ENCODE peak calls at places on chromosomes 16 and 17, in seven cellular contexts. One of them, this sample, is unnamed.

GRCh38 chr16:26281681-26282080 is 589.9 kb downstream of the HS3ST4 start:
- DNase-seq in B cell: no peak
- DNase-seq in nephron progenitor cell: no peak
- DNase-seq in AG09309: no peak
- DNase-seq in thoracic aorta: no peak
- DNase-seq in AG04450: no peak
- DNase-seq in choroid plexus epithelial cell: no peak
- DNase-seq in this sample: no peak

GRCh38 chr17:45127583-45128300 is 4.6 kb downstream of the PLCD3 start:
- DNase-seq in B cell: no peak
- DNase-seq in nephron progenitor cell: no peak
- DNase-seq in AG09309: no peak
- DNase-seq in thoracic aorta: no peak
- DNase-seq in AG04450: no peak
- DNase-seq in choroid plexus epithelial cell: peak
- DNase-seq in this sample: no peak

GRCh38 chr16:11801481-11802021 is 4.5 kb upstream of the ZC3H7A start:
- DNase-seq in B cell: no peak
- DNase-seq in nephron progenitor cell: no peak
- DNase-seq in AG09309: no peak
- DNase-seq in thoracic aorta: no peak
- DNase-seq in AG04450: no peak
- DNase-seq in choroid plexus epithelial cell: peak
- DNase-seq in this sample: no peak

GRCh38 chr16:1771864-1772361 is 570 bp upstream of the NME3 start:
- DNase-seq in B cell: no peak
- DNase-seq in nephron progenitor cell: no peak
- DNase-seq in AG09309: no peak
- DNase-seq in thoracic aorta: no peak
- DNase-seq in AG04450: no peak
- DNase-seq in choroid plexus epithelial cell: no peak
- DNase-seq in this sample: no peak

GRCh38 chr17:60862482-60862881 is 184.8 kb downstream of the BCAS3 start:
- DNase-seq in B cell: no peak
- DNase-seq in nephron progenitor cell: no peak
- DNase-seq in AG09309: no peak
- DNase-seq in thoracic aorta: no peak
- DNase-seq in AG04450: no peak
- DNase-seq in choroid plexus epithelial cell: no peak
- DNase-seq in this sample: no peak

GRCh38 chr17:68378202-68379149 is 78.8 kb downstream of the WIPI1 start:
- DNase-seq in B cell: no peak
- DNase-seq in nephron progenitor cell: peak
- DNase-seq in AG09309: peak
- DNase-seq in thoracic aorta: peak
- DNase-seq in AG04450: peak
- DNase-seq in choroid plexus epithelial cell: peak
- DNase-seq in this sample: no peak

GRCh38 chr16:68356249-68356918 is 45.6 kb downstream of the PRMT7 start:
- DNase-seq in B cell: no peak
- DNase-seq in nephron progenitor cell: no peak
- DNase-seq in AG09309: no peak
- DNase-seq in thoracic aorta: no peak
- DNase-seq in AG04450: no peak
- DNase-seq in choroid plexus epithelial cell: peak
- DNase-seq in this sample: no peak

GRCh38 chr16:68436581-68436980 is 11.7 kb downstream of the SMPD3 start:
- DNase-seq in B cell: no peak
- DNase-seq in nephron progenitor cell: no peak
- DNase-seq in AG09309: no peak
- DNase-seq in thoracic aorta: no peak
- DNase-seq in AG04450: no peak
- DNase-seq in choroid plexus epithelial cell: no peak
- DNase-seq in this sample: no peak

GRCh38 chr17:48627625-48628510 is 1.7 kb upstream of the HOXB9 start:
- DNase-seq in B cell: no peak
- DNase-seq in nephron progenitor cell: peak
- DNase-seq in AG09309: no peak
- DNase-seq in thoracic aorta: no peak
- DNase-seq in AG04450: no peak
- DNase-seq in choroid plexus epithelial cell: no peak
- DNase-seq in this sample: no peak

GRCh38 chr17:71085238-71086033 is 916.1 kb downstream of the KCNJ2 start:
- DNase-seq in B cell: no peak
- DNase-seq in nephron progenitor cell: peak
- DNase-seq in AG09309: no peak
- DNase-seq in thoracic aorta: no peak
- DNase-seq in AG04450: no peak
- DNase-seq in choroid plexus epithelial cell: no peak
- DNase-seq in this sample: no peak

GRCh38 chr17:71080937-71081336 is 911.6 kb downstream of the KCNJ2 start:
- DNase-seq in B cell: no peak
- DNase-seq in nephron progenitor cell: no peak
- DNase-seq in AG09309: no peak
- DNase-seq in thoracic aorta: no peak
- DNase-seq in AG04450: no peak
- DNase-seq in choroid plexus epithelial cell: no peak
- DNase-seq in this sample: no peak

GRCh38 chr17:71081666-71082065 is 912.3 kb downstream of the KCNJ2 start:
- DNase-seq in B cell: no peak
- DNase-seq in nephron progenitor cell: no peak
- DNase-seq in AG09309: no peak
- DNase-seq in thoracic aorta: no peak
- DNase-seq in AG04450: no peak
- DNase-seq in choroid plexus epithelial cell: no peak
- DNase-seq in this sample: no peak

GRCh38 chr17:71084838-71085237 is 915.5 kb downstream of the KCNJ2 start:
- DNase-seq in B cell: no peak
- DNase-seq in nephron progenitor cell: no peak
- DNase-seq in AG09309: no peak
- DNase-seq in thoracic aorta: no peak
- DNase-seq in AG04450: no peak
- DNase-seq in choroid plexus epithelial cell: no peak
- DNase-seq in this sample: no peak

GRCh38 chr17:71084219-71084618 is 914.9 kb downstream of the KCNJ2 start:
- DNase-seq in B cell: no peak
- DNase-seq in nephron progenitor cell: peak
- DNase-seq in AG09309: no peak
- DNase-seq in thoracic aorta: no peak
- DNase-seq in AG04450: no peak
- DNase-seq in choroid plexus epithelial cell: peak
- DNase-seq in this sample: no peak
- TF ChIP-seq CTCF in B cell: no peak
- TF ChIP-seq CTCF in nephron progenitor cell: peak
- TF ChIP-seq CTCF in AG09309: peak
- TF ChIP-seq CTCF in thoracic aorta: peak
- TF ChIP-seq CTCF in AG04450: peak
- TF ChIP-seq CTCF in choroid plexus epithelial cell: peak
- TF ChIP-seq CTCF in this sample: peak

GRCh38 chr17:76585048-76585648 is 512 bp downstream of the ST6GALNAC2 start:
- DNase-seq in B cell: peak
- DNase-seq in nephron progenitor cell: peak
- DNase-seq in AG09309: no peak
- DNase-seq in thoracic aorta: no peak
- DNase-seq in AG04450: no peak
- DNase-seq in choroid plexus epithelial cell: no peak
- DNase-seq in this sample: no peak

GRCh38 chr17:76588182-76588581 is 2.5 kb upstream of the ST6GALNAC2 start:
- DNase-seq in B cell: no peak
- DNase-seq in nephron progenitor cell: no peak
- DNase-seq in AG09309: no peak
- DNase-seq in thoracic aorta: no peak
- DNase-seq in AG04450: no peak
- DNase-seq in choroid plexus epithelial cell: no peak
- DNase-seq in this sample: no peak

GRCh38 chr17:76584427-76585047 is 1.1 kb downstream of the ST6GALNAC2 start:
- DNase-seq in B cell: no peak
- DNase-seq in nephron progenitor cell: peak
- DNase-seq in AG09309: no peak
- DNase-seq in thoracic aorta: no peak
- DNase-seq in AG04450: no peak
- DNase-seq in choroid plexus epithelial cell: no peak
- DNase-seq in this sample: no peak

GRCh38 chr17:76586741-76587487 is 1.3 kb upstream of the ST6GALNAC2 start:
- DNase-seq in B cell: no peak
- DNase-seq in nephron progenitor cell: peak
- DNase-seq in AG09309: no peak
- DNase-seq in thoracic aorta: no peak
- DNase-seq in AG04450: no peak
- DNase-seq in choroid plexus epithelial cell: no peak
- DNase-seq in this sample: no peak

GRCh38 chr17:76585649-76586593 is at the start of gene ST6GALNAC2:
- DNase-seq in B cell: peak
- DNase-seq in nephron progenitor cell: peak
- DNase-seq in AG09309: no peak
- DNase-seq in thoracic aorta: no peak
- DNase-seq in AG04450: no peak
- DNase-seq in choroid plexus epithelial cell: no peak
- DNase-seq in this sample: no peak
- TF ChIP-seq CTCF in B cell: peak
- TF ChIP-seq CTCF in nephron progenitor cell: no peak
- TF ChIP-seq CTCF in AG09309: peak
- TF ChIP-seq CTCF in thoracic aorta: peak
- TF ChIP-seq CTCF in AG04450: peak
- TF ChIP-seq CTCF in choroid plexus epithelial cell: no peak
- TF ChIP-seq CTCF in this sample: peak

DNA sequence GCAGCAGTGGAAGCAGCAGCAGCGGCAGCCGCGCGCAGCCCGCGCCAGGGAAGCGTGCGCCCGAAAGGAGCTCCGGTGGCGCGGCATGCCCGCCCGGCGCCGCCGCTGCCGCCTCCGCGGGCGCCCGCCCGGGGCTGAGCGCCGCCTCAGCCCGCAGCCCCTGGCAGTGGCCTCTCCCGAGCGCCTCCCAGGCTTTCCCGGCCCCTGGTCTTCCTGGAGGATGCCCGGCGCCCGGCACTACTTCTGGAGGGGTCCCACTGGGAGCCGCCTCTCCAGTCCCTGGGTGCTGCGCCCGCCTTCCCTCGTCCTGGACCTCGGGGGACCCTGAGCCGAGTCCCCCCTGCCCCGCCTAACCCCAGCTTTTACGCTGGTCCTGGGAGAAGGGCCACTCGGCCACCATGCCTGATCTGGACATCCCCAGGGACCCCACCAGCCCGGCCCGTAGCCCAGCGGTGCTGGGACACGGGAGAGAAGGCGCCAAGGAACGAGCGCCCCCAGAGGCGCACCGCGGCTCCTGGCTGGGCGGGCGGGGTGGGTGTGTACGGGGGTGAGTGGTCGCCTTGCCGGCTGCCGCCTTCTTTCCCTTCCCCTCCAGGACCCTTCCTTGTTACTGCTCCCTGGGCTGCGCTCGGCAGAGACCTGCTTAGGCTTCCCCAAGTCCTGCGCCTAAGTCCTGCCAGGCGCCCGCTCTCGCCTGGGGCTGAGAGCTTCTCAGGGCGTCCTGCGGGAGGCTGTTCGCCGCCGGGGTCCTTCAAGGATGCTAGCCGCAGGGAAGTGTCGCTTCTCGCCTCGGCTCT is 713 bp downstream of the ASIC2 start:
- DNase-seq in B cell: no peak
- DNase-seq in nephron progenitor cell: peak
- DNase-seq in AG09309: no peak
- DNase-seq in thoracic aorta: no peak
- DNase-seq in AG04450: no peak
- DNase-seq in choroid plexus epithelial cell: peak
- DNase-seq in this sample: no peak
- TF ChIP-seq CTCF in B cell: no peak
- TF ChIP-seq CTCF in nephron progenitor cell: peak
- TF ChIP-seq CTCF in AG09309: no peak
- TF ChIP-seq CTCF in thoracic aorta: peak
- TF ChIP-seq CTCF in AG04450: peak
- TF ChIP-seq CTCF in choroid plexus epithelial cell: no peak
- TF ChIP-seq CTCF in this sample: no peak

GRCh38 chr16:3863587-3863986 is 16.9 kb downstream of the CREBBP start:
- DNase-seq in B cell: no peak
- DNase-seq in nephron progenitor cell: no peak
- DNase-seq in AG09309: no peak
- DNase-seq in thoracic aorta: no peak
- DNase-seq in AG04450: no peak
- DNase-seq in choroid plexus epithelial cell: no peak
- DNase-seq in this sample: no peak
- TF ChIP-seq CTCF in B cell: no peak
- TF ChIP-seq CTCF in nephron progenitor cell: no peak
- TF ChIP-seq CTCF in AG09309: no peak
- TF ChIP-seq CTCF in thoracic aorta: no peak
- TF ChIP-seq CTCF in AG04450: no peak
- TF ChIP-seq CTCF in choroid plexus epithelial cell: no peak
- TF ChIP-seq CTCF in this sample: no peak

GRCh38 chr16:79334127-79334526 is 266.4 kb downstream of the MAF start:
- DNase-seq in B cell: peak
- DNase-seq in nephron progenitor cell: peak
- DNase-seq in AG09309: no peak
- DNase-seq in thoracic aorta: no peak
- DNase-seq in AG04450: no peak
- DNase-seq in choroid plexus epithelial cell: no peak
- DNase-seq in this sample: no peak
- TF ChIP-seq CTCF in B cell: no peak
- TF ChIP-seq CTCF in nephron progenitor cell: peak
- TF ChIP-seq CTCF in AG09309: no peak
- TF ChIP-seq CTCF in thoracic aorta: no peak
- TF ChIP-seq CTCF in AG04450: no peak
- TF ChIP-seq CTCF in choroid plexus epithelial cell: no peak
- TF ChIP-seq CTCF in this sample: peak

This sample was measured in D721Med.